ENCODE peak calls at places on chromosomes 6 and 20, in seven cellular contexts. F is heart right ventricle; A is stomach; L is psoas muscle; Q is left ventricle myocardium inferior; U is CD8-positive, alpha-beta T cell; Y is gastrocnemius medialis. P is an unnamed sample. For H3K4me1, the result is how much of the 10 kb centered on the place peaks cover.

GRCh38 chr6:147227770-147228320 is 23.6 kb downstream of the STXBP5 start:
- DNase-seq in F (no peak), A (no peak), L (no peak), Q (no peak), U (no peak), Y (no peak), P (no peak)

GRCh38 chr20:21559305-21559704 is 45.4 kb upstream of the NKX2-2 start:
- DNase-seq in F (no peak), A (no peak), L (no peak), Q (no peak), U (no peak), Y (no peak), P (no peak)

GRCh38 chr6:54700158-54700557 is 146.4 kb upstream of the FAM83B start:
- DNase-seq in F (no peak), A (no peak), L (no peak), Q (no peak), U (no peak), Y (no peak), P (no peak)

GRCh38 chr6:118869350-118869749 is 24.6 kb upstream of the ASF1A start:
- DNase-seq in F (no peak), A (no peak), L (no peak), Q (no peak), U (no peak), Y (no peak), P (no peak)

GRCh38 chr6:33112148-33112547 is 36.4 kb downstream of the HLA-DPB1 start:
- DNase-seq in F (peak), A (no peak), L (no peak), Q (no peak), U (no peak), Y (peak), P (no peak)

GRCh38 chr20:51132286-51132810 is 109.4 kb upstream of the KCNG1 start:
- DNase-seq in F (no peak), A (no peak), L (no peak), Q (no peak), U (no peak), Y (no peak), P (no peak)

GRCh38 chr6:391559-392440 is at the start of gene IRF4:
- DNase-seq in F (no peak), A (no peak), L (no peak), Q (no peak), U (peak), Y (no peak), P (no peak)

GRCh38 chr20:33668087-33668790 is 1.5 kb downstream of the ACTL10 start:
- DNase-seq in F (peak), A (peak), L (no peak), Q (peak), U (peak), Y (peak), P (no peak)

GRCh38 chr20:23047738-23048214 is 1.7 kb downstream of the THBD start:
- DNase-seq in F (peak), A (peak), L (peak), Q (no peak), U (no peak), Y (peak), P (no peak)

GRCh38 chr6:157625764-157626163 is 197.3 kb upstream of the SNX9 start:
- DNase-seq in F (no peak), A (no peak), L (no peak), Q (no peak), U (no peak), Y (no peak), P (no peak)

GRCh38 chr20:48668451-48668946 is 159.3 kb downstream of the PREX1 start:
- DNase-seq in F (no peak), A (no peak), L (peak), Q (peak), U (no peak), Y (no peak), P (no peak)

GRCh38 chr20:52379723-52380336 is 188.3 kb upstream of the ZFP64 start:
- DNase-seq in F (peak), A (peak), L (peak), Q (peak), U (no peak), Y (no peak), P (peak)

GRCh38 chr20:55038684-55039083 is 563.3 kb downstream of the DOK5 start:
- DNase-seq in F (no peak), A (no peak), L (no peak), Q (no peak), U (no peak), Y (no peak), P (no peak)

GRCh38 chr20:45817652-45818194 is 5.3 kb downstream of the UBE2C start:
- DNase-seq in F (no peak), A (no peak), L (no peak), Q (no peak), U (no peak), Y (no peak), P (no peak)

GRCh38 chr6:91437295-91437694 is 850.4 kb upstream of the MAP3K7 start:
- DNase-seq in F (no peak), A (no peak), L (no peak), Q (no peak), U (no peak), Y (no peak), P (no peak)

GRCh38 chr20:59631751-59632380 is 27.5 kb downstream of the PHACTR3 start:
- DNase-seq in F (no peak), A (no peak), L (no peak), Q (no peak), U (no peak), Y (no peak), P (no peak)

GRCh38 chr6:134621858-134622257 is 303.9 kb upstream of the SGK1 start:
- DNase-seq in F (no peak), A (peak), L (no peak), Q (no peak), U (no peak), Y (peak), P (no peak)

GRCh38 chr6:54008589-54008988 is 102.7 kb upstream of the MLIP start:
- DNase-seq in F (no peak), A (no peak), L (no peak), Q (no peak), U (no peak), Y (no peak), P (no peak)

GRCh38 chr20:36932476-36933426 is 18.8 kb downstream of the SAMHD1 start:
- DNase-seq in F (no peak), A (no peak), L (no peak), Q (no peak), U (no peak), Y (no peak), P (no peak)

GRCh38 chr20:13205848-13206434 is 15.1 kb upstream of the ISM1 start:
- DNase-seq in F (no peak), A (no peak), L (no peak), Q (no peak), U (no peak), Y (no peak), P (no peak)

GRCh38 chr6:107124934-107125348 is 9.6 kb upstream of the BEND3 start:
- DNase-seq in F (no peak), A (no peak), L (no peak), Q (no peak), U (no peak), Y (no peak), P (no peak)

GRCh38 chr6:124780621-124781020 is 181.6 kb upstream of the RNF217 start:
- DNase-seq in F (no peak), A (no peak), L (no peak), Q (no peak), U (no peak), Y (no peak), P (no peak)

GRCh38 chr6:124783344-124783743 is 178.9 kb upstream of the RNF217 start:
- DNase-seq in F (no peak), A (no peak), L (no peak), Q (no peak), U (no peak), Y (no peak), P (no peak)

GRCh38 chr6:124772733-124773319 is 189.4 kb upstream of the RNF217 start:
- DNase-seq in F (no peak), A (no peak), L (no peak), Q (no peak), U (no peak), Y (no peak), P (no peak)

DNA sequence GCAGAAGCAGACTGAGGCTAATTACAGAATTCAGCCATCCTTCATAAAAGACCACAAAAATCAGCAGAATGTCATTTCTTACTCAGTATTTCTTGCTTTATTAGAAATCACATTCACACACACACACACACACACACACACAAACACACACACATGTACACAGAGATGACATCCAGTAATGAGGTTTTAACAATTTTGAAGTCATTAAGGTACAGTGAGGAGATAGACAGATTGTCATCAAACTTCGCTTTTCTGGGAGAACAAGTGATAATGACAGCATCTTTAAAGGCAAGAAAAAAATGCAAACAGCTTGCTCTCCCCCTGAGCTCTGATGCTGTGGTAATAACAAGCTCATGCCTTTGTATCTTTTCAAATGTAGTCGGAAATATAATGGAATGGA is 184.4 kb upstream of the RNF217 start:
- DNase-seq in F (no peak), A (no peak), L (no peak), Q (no peak), U (no peak), Y (no peak), P (no peak)
- H3K27ac ChIP-seq in F (no peak), A (no peak), L (no peak), Q (no peak), U (no peak), Y (no peak), P (no peak)

DNA sequence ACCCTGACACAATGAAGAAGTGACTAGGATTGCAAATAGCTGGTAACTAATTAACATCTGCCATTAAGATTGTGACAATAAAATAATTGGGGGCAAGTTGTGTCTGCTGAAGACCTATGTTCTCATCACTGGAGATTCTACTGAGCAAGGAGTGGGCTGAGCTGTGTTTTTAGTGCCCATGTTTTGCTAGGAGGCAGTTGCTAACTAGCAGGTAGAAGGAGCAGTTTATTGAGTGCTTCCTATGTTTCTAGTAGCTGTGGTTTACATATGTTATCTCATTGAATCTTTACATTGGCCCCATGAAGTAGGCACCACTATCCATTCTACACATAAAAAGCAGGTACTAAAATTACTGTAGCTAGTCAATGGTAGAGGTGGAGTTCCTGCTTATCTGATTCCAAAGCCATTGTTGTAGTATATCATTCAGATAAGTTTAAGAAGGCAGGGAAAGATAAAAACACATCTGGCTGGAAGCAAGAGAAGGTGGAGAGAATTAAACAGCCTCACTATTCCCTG is 2.8 kb upstream of the MEP1A start:
- DNase-seq in F (no peak), A (no peak), L (no peak), Q (no peak), U (no peak), Y (no peak), P (no peak)
- H3K4me1 ChIP-seq in F (under half), A (under half), L (under half), Q (under half), U (under half), Y (under half), P (under half)

DNA sequence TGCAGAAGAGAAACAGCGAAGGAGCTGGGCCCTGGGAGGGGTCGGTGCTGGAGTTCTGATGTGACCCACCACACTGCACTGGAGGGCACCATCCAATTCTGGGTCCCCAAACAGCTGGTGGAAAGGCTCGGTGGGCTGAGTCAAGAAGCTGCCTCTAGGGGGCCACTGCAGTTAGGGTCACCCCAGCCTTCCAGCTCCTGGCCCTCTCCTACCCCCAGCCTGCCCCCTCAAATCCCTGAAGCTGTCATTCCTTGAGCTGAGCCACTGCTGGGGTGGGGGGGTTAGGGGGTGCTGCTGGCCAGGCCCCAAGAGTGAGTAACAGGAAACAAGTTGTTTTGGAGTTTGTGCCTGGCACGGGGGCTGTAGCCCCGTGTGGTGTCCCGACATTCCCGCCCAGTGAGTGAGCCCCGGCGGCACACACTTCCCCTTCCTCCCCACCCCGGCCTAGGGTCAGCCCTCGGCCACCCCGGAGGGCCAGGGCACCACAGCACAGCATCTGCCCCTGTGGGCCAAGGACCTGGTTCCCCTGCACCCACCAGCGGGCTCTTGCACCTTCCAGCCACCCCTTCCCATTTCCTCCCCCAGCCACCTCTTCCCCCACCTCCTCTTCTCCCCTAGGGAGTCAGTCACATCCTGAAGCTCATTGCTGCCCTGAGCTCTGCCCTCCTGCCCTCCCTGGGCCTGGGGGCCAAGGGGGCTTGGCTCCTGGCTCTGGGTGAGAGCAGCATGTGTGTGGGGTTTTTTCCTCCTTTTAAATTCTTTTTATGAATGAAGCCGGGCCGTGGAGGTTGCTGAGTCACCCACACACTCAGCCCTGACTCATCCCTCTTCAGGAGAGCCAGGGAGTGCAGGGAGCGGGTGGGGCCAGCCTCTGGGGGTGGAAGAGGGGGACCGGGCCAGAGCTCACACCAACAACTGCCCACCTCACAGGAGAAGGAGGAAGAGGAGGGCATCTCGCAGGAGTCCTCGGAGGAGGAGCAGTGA is 4.6 kb downstream of the SMIM29 start:
- DNase-seq in F (peak), A (peak), L (peak), Q (no peak), U (no peak), Y (peak), P (no peak)
- H3K27ac ChIP-seq in F (peak), A (no peak), L (peak), Q (peak), U (no peak), Y (peak), P (peak)

DNA sequence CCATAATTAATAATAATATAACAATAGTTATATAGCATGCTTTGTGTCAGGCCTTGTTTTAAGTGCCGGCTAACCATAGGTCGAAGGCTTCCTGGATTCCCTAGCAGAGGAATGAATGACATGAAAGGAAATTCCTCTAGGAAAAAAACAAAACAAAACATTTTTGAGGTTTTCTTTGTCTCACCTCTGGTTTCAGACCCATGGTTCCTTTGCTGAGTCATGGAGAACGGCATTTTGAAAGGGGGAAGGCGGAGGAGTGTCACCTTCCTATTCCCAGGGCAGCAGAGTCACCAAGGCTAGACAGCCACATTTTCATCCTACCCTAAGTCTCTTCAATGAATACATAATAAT is 25.3 kb upstream of the CCND3 start:
- DNase-seq in F (no peak), A (no peak), L (no peak), Q (no peak), U (no peak), Y (no peak), P (no peak)
- H3K4me1 ChIP-seq in F (under half), A (under half), L (under half), Q (under half), U (half or more), Y (under half), P (under half)

GRCh38 chr20:41167481-41168253 is 30.3 kb downstream of the PLCG1 start:
- DNase-seq in F (no peak), A (no peak), L (no peak), Q (no peak), U (no peak), Y (no peak), P (no peak)
- H3K27ac ChIP-seq in F (no peak), A (no peak), L (no peak), Q (peak), U (peak), Y (no peak), P (no peak)

DNA sequence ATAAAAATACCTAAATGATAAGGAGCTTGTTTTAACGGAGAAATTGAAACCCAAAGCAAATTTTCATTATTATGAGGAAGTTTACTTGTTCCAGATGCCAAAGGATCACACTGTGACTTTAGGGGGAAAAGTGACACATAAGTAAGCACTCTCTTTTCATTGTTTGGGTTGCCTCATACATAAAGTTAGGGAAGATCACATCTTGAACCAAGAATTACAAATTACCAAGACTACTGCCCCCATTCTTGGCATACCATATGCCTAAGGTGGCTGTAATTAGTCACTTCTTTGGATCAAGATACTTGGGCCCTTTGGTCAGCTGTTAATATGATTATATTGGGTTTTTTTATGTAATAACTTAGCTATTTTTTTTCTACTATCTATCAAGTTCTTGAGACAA is 269.0 kb downstream of the COL12A1 start:
- DNase-seq in F (no peak), A (no peak), L (no peak), Q (no peak), U (no peak), Y (no peak), P (no peak)
- H3K4me1 ChIP-seq in F (under half), A (under half), L (under half), Q (under half), U (under half), Y (under half), P (under half)

GRCh38 chr20:40683221-40683893 is 5.7 kb downstream of the MAFB start:
- DNase-seq in F (no peak), A (no peak), L (peak), Q (peak), U (no peak), Y (no peak), P (no peak)

GRCh38 chr20:40681684-40682083 is 7.4 kb downstream of the MAFB start:
- DNase-seq in F (no peak), A (no peak), L (no peak), Q (no peak), U (no peak), Y (no peak), P (no peak)

GRCh38 chr20:40680560-40680959 is 8.5 kb downstream of the MAFB start:
- DNase-seq in F (no peak), A (no peak), L (no peak), Q (no peak), U (no peak), Y (no peak), P (no peak)

GRCh38 chr20:40683894-40684268 is 5.2 kb downstream of the MAFB start:
- DNase-seq in F (no peak), A (no peak), L (no peak), Q (no peak), U (no peak), Y (no peak), P (no peak)

GRCh38 chr20:40682104-40683045 is 6.7 kb downstream of the MAFB start:
- DNase-seq in F (no peak), A (no peak), L (no peak), Q (peak), U (no peak), Y (no peak), P (no peak)
- H3K27ac ChIP-seq in F (peak), A (peak), L (peak), Q (peak), U (no peak), Y (peak), P (no peak)

GRCh38 chr20:62913043-62913630 is 13.2 kb downstream of the DIDO1 start:
- DNase-seq in F (no peak), A (no peak), L (no peak), Q (no peak), U (no peak), Y (no peak), P (no peak)
- H3K4me1 ChIP-seq in F (under half), A (half or more), L (under half), Q (half or more), U (half or more), Y (under half), P (under half)

GRCh38 chr20:25308671-25309394 is 60.9 kb downstream of the PYGB start:
- DNase-seq in F (no peak), A (no peak), L (no peak), Q (no peak), U (no peak), Y (peak), P (no peak)

GRCh38 chr20:25310268-25310920 is 62.5 kb downstream of the PYGB start:
- DNase-seq in F (no peak), A (peak), L (no peak), Q (no peak), U (peak), Y (peak), P (peak)

GRCh38 chr20:25310921-25311728 is 63.2 kb downstream of the PYGB start:
- DNase-seq in F (no peak), A (peak), L (no peak), Q (no peak), U (no peak), Y (peak), P (no peak)

GRCh38 chr20:25308083-25308491 is 60.2 kb downstream of the PYGB start:
- DNase-seq in F (no peak), A (no peak), L (no peak), Q (no peak), U (no peak), Y (no peak), P (no peak)

GRCh38 chr20:25309395-25310267 is 61.7 kb downstream of the PYGB start:
- DNase-seq in F (no peak), A (peak), L (peak), Q (no peak), U (no peak), Y (peak), P (peak)
- H3K27ac ChIP-seq in F (peak), A (peak), L (peak), Q (peak), U (no peak), Y (peak), P (peak)